ENCODE peak calls at places on chromosomes 13 and 19, in ten cellular contexts. M is bronchial epithelial cell, I is AG09319, B is HFF-Myc, H is GM10248, L is lower leg skin, F is transverse colon, K is GM12865, C is nephron progenitor cell, Y is type B pancreatic cell. A is an unnamed sample.

GRCh38 chr19:14375582-14376291 is 5.5 kb upstream of the ADGRE5 start:
- DNase-seq in C (no peak), H (peak; percentile 18), K (no peak), I (no peak), Y (no peak), F (no peak), L (no peak), M (no peak), B (no peak), A (no peak)

GRCh38 chr13:76860706-76861105 is 25.5 kb downstream of the KCTD12 start:
- DNase-seq in F (no peak), C (no peak), K (no peak), M (no peak), Y (no peak), L (no peak), H (no peak), B (no peak), I (no peak), A (no peak)

GRCh38 chr13:89136678-89137077 is 1465.5 kb downstream of the SLITRK5 start:
- DNase-seq in F (no peak), I (no peak), M (peak; percentile 25), C (no peak), L (no peak), B (no peak), H (no peak), K (no peak), Y (no peak), A (no peak)

GRCh38 chr13:94382520-94382919 is 97.0 kb downstream of the DCT start:
- DNase-seq in Y (no peak), L (no peak), H (no peak), C (no peak), I (no peak), M (no peak), B (no peak), K (no peak), F (no peak), A (no peak)

GRCh38 chr13:40161008-40161694 is 505.3 kb downstream of the FOXO1 start:
- DNase-seq in C (no peak), Y (no peak), M (no peak), B (no peak), K (peak; percentile 25), L (no peak), F (no peak), H (no peak), I (no peak), A (no peak)

GRCh38 chr19:16895467-16896097 is 6.8 kb downstream of the F2RL3 start:
- DNase-seq in F (no peak), I (no peak), C (no peak), K (no peak), B (no peak), L (no peak), Y (no peak), H (no peak), M (no peak), A (no peak)

GRCh38 chr13:50898338-50898737 is 11.3 kb upstream of the RNASEH2B start:
- DNase-seq in M (no peak), B (no peak), H (no peak), C (no peak), L (no peak), F (no peak), I (no peak), K (no peak), Y (no peak), A (no peak)

GRCh38 chr13:66312312-66313087 is 917.6 kb downstream of the PCDH9 start:
- DNase-seq in M (no peak), H (no peak), B (no peak), Y (no peak), K (no peak), I (no peak), L (peak; percentile 15), C (no peak), F (peak; percentile 44), A (no peak)

DNA sequence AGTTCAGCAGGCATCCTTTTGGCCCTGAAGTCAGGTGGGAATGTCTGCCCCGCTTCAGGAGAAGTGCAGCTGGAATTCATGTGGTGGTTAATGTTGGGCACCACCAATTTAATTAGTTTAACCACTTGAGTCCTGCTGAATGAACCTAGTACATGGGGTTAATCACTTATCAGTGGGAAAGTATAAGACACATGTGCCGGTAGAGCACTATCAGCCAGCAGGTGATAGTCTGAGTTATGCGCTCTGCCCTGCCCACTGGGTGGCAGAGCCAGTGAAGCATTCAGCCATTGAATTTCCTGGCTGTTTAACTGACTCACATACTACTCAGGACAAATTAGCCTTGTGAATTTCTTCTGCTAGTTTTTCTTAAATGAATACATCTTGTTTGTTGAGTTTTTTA is 789.7 kb upstream of the PRR20A start:
- DNase-seq in H (no peak), K (no peak), C (no peak), I (no peak), L (no peak), Y (no peak), B (no peak), M (peak; percentile 75), F (no peak), A (no peak)
- TF ChIP-seq CTCF in H (no peak), K (no peak), C (no peak), I (no peak), L (no peak), Y (no peak), B (no peak), M (peak; percentile 47), F (no peak), A (no peak)

DNA sequence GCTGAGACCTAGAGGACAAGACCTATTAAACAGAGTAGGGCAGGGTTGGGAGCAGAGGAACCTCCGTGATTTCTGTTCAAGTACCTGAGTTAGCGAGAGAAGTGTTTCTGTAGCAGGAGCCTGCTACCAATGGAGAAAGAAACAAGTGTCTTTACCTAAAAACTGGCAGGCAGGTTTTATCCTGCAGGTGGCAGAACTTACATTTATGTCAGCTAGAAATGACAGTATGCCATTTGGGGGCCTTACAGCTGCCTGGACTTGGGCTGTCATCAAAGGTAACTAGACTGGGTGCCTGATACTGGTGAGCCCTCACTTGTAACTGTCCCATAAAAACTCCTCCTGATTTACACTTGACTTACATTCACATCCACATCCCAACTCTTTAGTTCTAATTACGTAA is 185.3 kb upstream of the MIR17HG start:
- DNase-seq in F (no peak), K (peak; percentile 25), C (no peak), M (no peak), H (no peak), Y (no peak), L (no peak), I (no peak), B (no peak), A (no peak)
- TF ChIP-seq CTCF in F (no peak), K (peak; percentile 12), C (no peak), M (no peak), H (no peak), Y (no peak), L (no peak), I (no peak), B (no peak), A (no peak)

DNA sequence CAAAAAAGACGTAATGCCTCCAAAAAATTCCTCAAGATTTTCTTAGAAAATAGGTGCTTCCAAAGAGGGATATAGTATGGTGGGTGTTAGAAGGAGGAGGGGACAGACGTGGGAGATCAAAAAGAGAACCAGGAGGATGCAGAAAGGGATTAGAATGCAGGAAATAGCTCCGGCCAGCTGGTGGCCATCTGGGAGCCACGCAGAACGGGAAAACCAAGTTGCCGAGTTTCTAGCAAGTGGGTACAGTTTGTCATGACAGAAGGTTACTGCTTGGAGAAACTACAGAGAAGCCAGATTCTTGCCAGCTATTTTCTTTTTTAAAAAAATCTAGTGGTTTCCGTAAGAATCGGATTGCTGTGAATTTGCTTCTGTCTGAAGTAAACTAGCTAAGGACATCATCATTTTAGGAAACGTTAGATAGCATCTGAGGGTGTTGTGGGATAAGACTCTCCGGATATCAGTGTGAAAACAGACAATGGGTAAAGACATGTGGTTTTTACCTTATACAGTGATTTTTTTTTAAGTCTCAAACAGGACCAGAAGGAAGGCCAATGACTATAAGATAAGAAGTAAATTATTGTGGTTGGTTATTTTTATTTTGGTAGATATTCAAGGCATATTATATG is 104.9 kb downstream of the HSPH1 start:
- DNase-seq in Y (no peak), C (no peak), L (no peak), H (no peak), I (no peak), K (no peak), B (peak; percentile 59), M (no peak), F (no peak), A (no peak)
- TF ChIP-seq CTCF in Y (no peak), C (no peak), L (no peak), H (no peak), I (peak; percentile 2), K (no peak), B (no peak), M (no peak), F (no peak), A (no peak)

GRCh38 chr19:47022541-47023447 is 3.2 kb downstream of the NPAS1 start:
- DNase-seq in Y (no peak), B (no peak), C (no peak), I (no peak), K (no peak), M (no peak), F (no peak), H (no peak), L (no peak), A (no peak)
- TF ChIP-seq CTCF in Y (no peak), B (no peak), C (no peak), I (no peak), K (no peak), M (no peak), F (no peak), H (no peak), L (no peak), A (no peak)

GRCh38 chr13:101146101-101146898 is 270.0 kb downstream of the NALCN start:
- DNase-seq in Y (no peak), L (no peak), C (no peak), M (no peak), K (no peak), B (no peak), H (no peak), I (no peak), F (no peak), A (no peak)

GRCh38 chr13:101144808-101145419 is 271.4 kb downstream of the NALCN start:
- DNase-seq in H (peak; percentile 31), C (peak; percentile 27), B (peak; percentile 27), L (no peak), I (peak; percentile 27), M (peak; percentile 58), K (peak; percentile 67), F (no peak), Y (no peak), A (no peak)

GRCh38 chr13:101139076-101139475 is 277.2 kb downstream of the NALCN start:
- DNase-seq in H (no peak), B (no peak), Y (no peak), L (no peak), I (no peak), C (no peak), F (no peak), M (no peak), K (no peak), A (no peak)

GRCh38 chr13:101140087-101140770 is 276.1 kb downstream of the NALCN start:
- DNase-seq in K (no peak), I (no peak), L (no peak), Y (no peak), F (no peak), H (no peak), M (no peak), B (no peak), C (no peak), A (no peak)

GRCh38 chr13:101140936-101141335 is 275.4 kb downstream of the NALCN start:
- DNase-seq in B (no peak), Y (no peak), L (no peak), F (no peak), H (no peak), C (no peak), I (no peak), K (no peak), M (no peak), A (no peak)
- TF ChIP-seq CTCF in B (no peak), Y (no peak), L (no peak), F (no peak), H (no peak), C (no peak), I (no peak), K (no peak), M (no peak), A (no peak)

GRCh38 chr19:21851596-21852345 is 15.8 kb upstream of the ZNF43 start:
- DNase-seq in H (peak; percentile 87), I (peak; percentile 79), B (peak; percentile 86), F (peak; percentile 94), L (peak; percentile 96), M (peak; percentile 85), K (peak; percentile 81), Y (peak; percentile 96), C (peak; percentile 86), A (peak; percentile 86)
- TF ChIP-seq CTCF in H (no peak), I (no peak), B (no peak), F (no peak), L (no peak), M (no peak), K (no peak), Y (no peak), C (no peak), A (no peak)

A was measured in mesothelial cell of epicardium.